ENCODE peak calls at places on chromosomes 4 and X, in six cellular contexts. H is ovary; C is HS-5; W is stimulated activated CD4-positive, alpha-beta T cell treated with anti-CD3 and anti-CD28 coated beads, Interleukin-4, amount 100 ng/mL, for 1 hour; F is spleen; V is T-helper 2 cell. Z is an unnamed sample.

GRCh38 chrX:63503541-63503940 is 152.4 kb upstream of the SPIN4 start:
- DNase-seq in F (no peak), C (peak; percentile 11), H (no peak), V (no peak), W (no peak), Z (no peak)

GRCh38 chr4:131085009-131085408 is 1989.1 kb downstream of the C4orf33 start:
- DNase-seq in V (no peak), F (no peak), C (no peak), H (no peak), W (no peak), Z (no peak)

GRCh38 chr4:37662861-37663390 is 23.2 kb downstream of the RELL1 start:
- DNase-seq in F (no peak), W (no peak), V (no peak), H (no peak), C (no peak), Z (no peak)

GRCh38 chr4:4618846-4619245 is 77.0 kb upstream of the STX18 start:
- DNase-seq in H (no peak), F (no peak), C (no peak), W (no peak), V (no peak), Z (peak; percentile 30)

GRCh38 chrX:19964017-19964710 is 26.7 kb downstream of the BCLAF3 start:
- DNase-seq in V (no peak), F (no peak), W (peak; percentile 11), H (no peak), C (no peak), Z (no peak)

GRCh38 chrX:63686878-63687714 is 97.9 kb downstream of the ARHGEF9 start:
- DNase-seq in F (no peak), V (no peak), H (no peak), C (peak; percentile 25), W (no peak), Z (peak; percentile 23)

GRCh38 chr4:14994242-14994641 is 8.0 kb upstream of the CPEB2 start:
- DNase-seq in C (no peak), V (no peak), W (no peak), F (no peak), H (no peak), Z (no peak)

GRCh38 chrX:64976673-64977040 is 407 bp upstream of the ZC4H2 start:
- DNase-seq in F (no peak), C (no peak), W (peak; percentile 1), H (no peak), V (no peak), Z (no peak)

GRCh38 chr4:110107868-110108267 is 90.5 kb downstream of the ELOVL6 start:
- DNase-seq in C (no peak), V (no peak), F (no peak), W (no peak), H (no peak), Z (no peak)

GRCh38 chrX:141405486-141405877 is 163.2 kb upstream of the SPANXC start:
- DNase-seq in V (no peak), C (no peak), H (no peak), W (no peak), F (no peak), Z (no peak)

GRCh38 chrX:113059714-113060113 is 219.1 kb upstream of the AMOT start:
- DNase-seq in W (no peak), C (peak; percentile 36), F (no peak), V (no peak), H (no peak), Z (peak; percentile 8)

GRCh38 chr4:147299205-147299604 is 181.7 kb upstream of the EDNRA start:
- DNase-seq in H (no peak), W (no peak), C (no peak), V (no peak), F (no peak), Z (no peak)

GRCh38 chr4:41471126-41471665 is 66.8 kb upstream of the LIMCH1 start:
- DNase-seq in V (no peak), F (no peak), W (no peak), H (no peak), C (no peak), Z (no peak)

GRCh38 chrX:152937236-152937635 is 39.4 kb downstream of the ZNF185 start:
- DNase-seq in W (no peak), H (no peak), F (peak; percentile 65), C (no peak), V (no peak), Z (no peak)

GRCh38 chr4:185881427-185881826 is 69.4 kb upstream of the SORBS2 start:
- DNase-seq in W (no peak), H (no peak), F (no peak), C (peak; percentile 5), V (no peak), Z (peak; percentile 18)

GRCh38 chr4:48340276-48340904 is 939 bp upstream of the SLAIN2 start:
- DNase-seq in F (no peak), W (peak; percentile 15), H (no peak), V (no peak), C (no peak), Z (no peak)

GRCh38 chrX:3811331-3812311 is 98.2 kb upstream of the PRKX start:
- DNase-seq in F (peak; percentile 72), V (peak; percentile 16), W (peak; percentile 33), C (no peak), H (peak; percentile 34), Z (peak; percentile 47)

GRCh38 chr4:3313556-3314228 is 20.9 kb downstream of the RGS12 start:
- DNase-seq in V (no peak), C (no peak), W (no peak), F (peak; percentile 42), H (no peak), Z (no peak)

GRCh38 chr4:118076958-118077766 is 42.9 kb downstream of the NDST3 start:
- DNase-seq in W (no peak), F (no peak), V (no peak), H (no peak), C (no peak), Z (peak; percentile 10)

GRCh38 chr4:128283071-128283470 is 4.5 kb downstream of the PGRMC2 start:
- DNase-seq in F (no peak), H (no peak), W (no peak), C (no peak), V (no peak), Z (no peak)

GRCh38 chrX:13750204-13750603 is 15.7 kb downstream of the OFD1 start:
- DNase-seq in W (no peak), F (no peak), H (no peak), V (no peak), C (no peak), Z (no peak)

GRCh38 chrX:23729214-23729613 is 13.9 kb downstream of the ACOT9 start:
- DNase-seq in F (no peak), C (no peak), W (no peak), V (no peak), H (no peak), Z (no peak)

GRCh38 chr4:168021666-168022065 is 70.7 kb upstream of the ANXA10 start:
- DNase-seq in F (no peak), V (no peak), W (no peak), C (peak; percentile 33), H (no peak), Z (no peak)